ENCODE peak calls at places on chromosomes 4 and X, in nine cellular contexts. F is kidney; H is BE2C; V is IMR-90; Q is amygdala; O is A172; E is endothelial cell; Y is CD8-positive, alpha-beta memory T cell; X is ELR. K is an unnamed sample.

GRCh38 chr4:8599657-8600056 is 7.1 kb downstream of the CPZ start:
- DNase-seq in F (no peak), H (no peak), V (peak; percentile 82), Q (no peak), O (peak; percentile 92), E (no peak), Y (no peak), X (peak; percentile 93), K (no peak)

GRCh38 chr4:180598281-180598680 is 1644.9 kb upstream of the TENM3 start:
- DNase-seq in F (no peak), H (no peak), V (no peak), Q (no peak), O (peak; percentile 11), E (no peak), Y (no peak), X (no peak), K (no peak)

GRCh38 chrX:119015407-119016242 is 41.2 kb downstream of the LONRF3 start:
- DNase-seq in F (peak; percentile 86), H (peak; percentile 36), V (peak; percentile 80), Q (no peak), O (peak; percentile 72), E (no peak), Y (no peak), X (peak; percentile 95), K (peak; percentile 6)

GRCh38 chr4:47075241-47075640 is 43.9 kb downstream of the GABRB1 start:
- DNase-seq in F (no peak), H (no peak), V (peak; percentile 54), Q (no peak), O (peak; percentile 22), E (no peak), Y (no peak), X (peak; percentile 79), K (peak; percentile 16)

GRCh38 chrX:131802836-131803626 is 220.1 kb upstream of the STK26 start:
- DNase-seq in F (peak; percentile 85), H (peak; percentile 21), V (peak; percentile 52), Q (no peak), O (no peak), E (no peak), Y (peak; percentile 77), X (no peak), K (peak; percentile 37)

GRCh38 chrX:63932006-63932405 is 147.0 kb upstream of the ARHGEF9 start:
- DNase-seq in F (no peak), H (no peak), V (no peak), Q (no peak), O (no peak), E (no peak), Y (no peak), X (peak; percentile 6), K (no peak)

GRCh38 chrX:108312938-108313337 is 125.3 kb downstream of the COL4A6 start:
- DNase-seq in F (no peak), H (no peak), V (peak; percentile 63), Q (no peak), O (peak; percentile 69), E (no peak), Y (no peak), X (peak; percentile 68), K (no peak)

GRCh38 chrX:67104982-67105757 is 438.7 kb upstream of the AR start:
- DNase-seq in F (no peak), H (no peak), V (no peak), Q (no peak), O (no peak), E (no peak), Y (no peak), X (no peak), K (no peak)

K was measured in hepatic stellate cell.